ENCODE peak calls at places on chromosomes 2 and 18, in six cellular contexts. V is tibial nerve, I is heart left ventricle, S is progenitor cell of endocrine pancreas, Z is pancreas, G is epithelial cell of proximal tubule. X is an unnamed sample.

GRCh38 chr2:113370478-113371091 is 66.9 kb upstream of the ZNG1B start:
- DNase-seq in V (peak), I (peak), S (peak), Z (no peak), G (peak), X (no peak)

GRCh38 chr2:6506311-6507258 is 359.1 kb downstream of the CMPK2 start:
- DNase-seq in V (no peak), I (no peak), S (no peak), Z (no peak), G (peak), X (no peak)

GRCh38 chr18:48656582-48656981 is 117.8 kb downstream of the CTIF start:
- DNase-seq in V (no peak), I (no peak), S (no peak), Z (no peak), G (no peak), X (no peak)

GRCh38 chr2:9071032-9071431 is 67.5 kb upstream of the MBOAT2 start:
- DNase-seq in V (no peak), I (no peak), S (no peak), Z (no peak), G (peak), X (no peak)

GRCh38 chr2:165793779-165794519 is at the start of gene GALNT3:
- DNase-seq in V (no peak), I (peak), S (peak), Z (peak), G (no peak), X (peak)

GRCh38 chr2:160479269-160479668 is 14.3 kb downstream of the RBMS1 start:
- DNase-seq in V (no peak), I (no peak), S (no peak), Z (no peak), G (no peak), X (no peak)

GRCh38 chr2:233358864-233359386 is 4.6 kb downstream of the DGKD start:
- DNase-seq in V (no peak), I (no peak), S (no peak), Z (no peak), G (no peak), X (no peak)

GRCh38 chr2:168166902-168167510 is 80.4 kb downstream of the STK39 start:
- DNase-seq in V (no peak), I (no peak), S (no peak), Z (no peak), G (peak), X (no peak)

GRCh38 chr18:489244-490023 is 11.1 kb downstream of the COLEC12 start:
- DNase-seq in V (no peak), I (no peak), S (no peak), Z (no peak), G (no peak), X (no peak)

GRCh38 chr2:21268871-21269224 is 145.1 kb downstream of the TDRD15 start:
- DNase-seq in V (no peak), I (no peak), S (no peak), Z (no peak), G (no peak), X (no peak)

GRCh38 chr2:21267232-21267835 is 143.6 kb downstream of the TDRD15 start:
- DNase-seq in V (peak), I (no peak), S (no peak), Z (no peak), G (no peak), X (no peak)

GRCh38 chr2:21268197-21268870 is 144.6 kb downstream of the TDRD15 start:
- DNase-seq in V (no peak), I (peak), S (no peak), Z (no peak), G (no peak), X (no peak)

GRCh38 chr2:21263622-21264021 is 139.9 kb downstream of the TDRD15 start:
- DNase-seq in V (no peak), I (no peak), S (no peak), Z (no peak), G (no peak), X (no peak)

DNA sequence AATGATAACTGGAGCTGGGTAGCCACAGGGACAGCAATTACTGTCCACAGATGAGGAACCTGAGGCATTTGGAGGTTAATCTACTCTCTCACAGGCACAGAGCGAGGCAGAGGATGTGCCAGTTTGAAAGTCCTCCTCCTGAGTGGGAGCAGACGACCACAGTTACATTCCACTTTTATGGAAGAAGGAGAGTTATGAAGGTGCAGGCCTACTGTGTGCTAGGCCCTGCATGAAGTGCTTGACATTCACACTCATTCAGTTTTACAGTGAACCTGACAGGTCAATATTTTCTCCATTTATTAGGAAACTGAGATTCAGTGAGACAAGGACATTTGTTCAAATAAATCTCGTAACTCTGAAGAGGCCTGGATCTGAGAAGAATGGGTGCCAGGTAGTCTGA is 142.0 kb downstream of the TDRD15 start:
- DNase-seq in V (no peak), I (no peak), S (no peak), Z (no peak), G (no peak), X (no peak)
- TF ChIP-seq CTCF in V (no peak), I (no peak), S (no peak), Z (no peak), G (no peak), X (no peak)

GRCh38 chr2:69767034-69767433 is 25.1 kb downstream of the ANXA4 start:
- DNase-seq in V (no peak), I (no peak), S (no peak), Z (no peak), G (no peak), X (no peak)
- TF ChIP-seq CTCF in V (no peak), I (no peak), S (no peak), Z (no peak), G (no peak), X (peak)

DNA sequence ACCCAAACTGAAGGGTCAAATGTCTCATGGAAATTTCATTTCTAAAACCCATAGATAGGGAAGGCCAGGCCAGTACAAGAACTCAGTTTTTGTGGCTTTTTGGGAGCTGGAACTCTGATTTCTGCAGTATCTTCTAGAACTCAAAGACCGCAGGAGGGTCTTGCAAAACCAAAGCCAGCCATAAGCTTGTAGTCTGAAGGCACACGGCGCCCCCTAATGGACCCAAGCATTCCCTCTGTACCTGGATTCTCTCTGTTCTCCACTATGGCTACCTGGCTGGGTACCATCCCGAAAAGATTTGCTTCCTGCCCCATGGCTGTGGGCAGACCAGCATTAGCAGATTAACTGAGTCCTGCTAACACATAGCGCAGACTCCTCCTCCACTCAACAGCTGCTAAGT is 229.0 kb upstream of the SLC14A2 start:
- DNase-seq in V (no peak), I (no peak), S (peak), Z (no peak), G (no peak), X (no peak)
- TF ChIP-seq CTCF in V (no peak), I (peak), S (peak), Z (no peak), G (peak), X (peak)

GRCh38 chr18:44325903-44326650 is 354.6 kb upstream of the SETBP1 start:
- DNase-seq in V (peak), I (peak), S (peak), Z (no peak), G (peak), X (no peak)
- TF ChIP-seq CTCF in V (no peak), I (peak), S (peak), Z (no peak), G (peak), X (peak)

GRCh38 chr18:58402247-58402646 is 226.6 kb downstream of the ALPK2 start:
- DNase-seq in V (peak), I (no peak), S (no peak), Z (no peak), G (no peak), X (no peak)
- TF ChIP-seq CTCF in V (no peak), I (no peak), S (no peak), Z (no peak), G (no peak), X (peak)

GRCh38 chr2:38751043-38751846 is at the start of gene SRSF7:
- DNase-seq in V (peak), I (peak), S (peak), Z (peak), G (peak), X (peak)
- TF ChIP-seq CTCF in V (no peak), I (no peak), S (no peak), Z (no peak), G (no peak), X (no peak)

DNA sequence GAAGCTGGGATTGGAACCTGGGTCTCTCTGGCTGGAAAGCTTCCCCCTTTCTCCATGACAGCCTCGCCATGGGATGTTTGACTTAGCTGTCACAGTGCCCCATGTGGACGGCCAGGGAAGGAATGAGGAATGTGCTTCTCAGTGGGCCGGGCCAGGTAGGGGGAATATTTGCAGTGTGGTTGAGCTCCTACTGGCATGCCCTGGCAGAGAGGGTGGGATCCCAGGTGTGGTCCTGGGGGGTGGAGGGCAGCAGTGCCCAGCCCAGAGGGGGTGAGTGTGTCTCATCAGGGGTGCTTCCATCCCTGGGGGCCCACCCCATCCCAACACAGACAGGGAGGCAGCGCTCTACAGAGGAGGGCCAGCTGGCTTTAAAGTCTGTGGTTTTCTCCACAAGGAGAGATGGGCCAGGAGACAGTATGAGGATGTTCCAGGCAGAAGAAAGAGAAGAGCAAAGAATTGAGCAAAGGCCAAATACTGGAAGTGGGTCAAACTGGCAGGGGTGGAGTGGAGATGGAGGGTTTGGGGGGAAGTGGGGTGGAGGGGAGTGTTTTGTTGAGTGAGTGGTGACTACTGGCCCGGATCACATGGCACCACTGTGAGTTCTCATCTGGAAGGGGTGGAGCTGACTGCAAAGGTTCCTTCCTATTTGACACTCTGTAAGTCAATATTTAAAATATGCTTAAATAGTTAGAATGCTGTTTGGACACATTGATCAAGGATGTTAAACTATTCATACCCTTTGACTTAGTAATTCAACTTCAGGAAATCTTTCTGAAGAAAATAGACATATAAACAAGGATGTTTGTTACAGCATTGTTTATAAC is 94.0 kb downstream of the MYCN start:
- DNase-seq in V (no peak), I (no peak), S (no peak), Z (no peak), G (no peak), X (no peak)
- TF ChIP-seq CTCF in V (no peak), I (no peak), S (peak), Z (no peak), G (peak), X (peak)

X was measured in chondrocyte.